ENCODE peak calls at places on chromosomes 2 and 18, in seven cellular contexts. One of them, this sample, is unnamed. For H3K4me1, the result is how much of the 10 kb centered on the place peaks cover.

GRCh38 chr2:41409328-41409727 is 638.5 kb upstream of the PKDCC start:
- DNase-seq in transverse colon: no peak
- DNase-seq in stomach: no peak
- DNase-seq in prostate gland: no peak
- DNase-seq in suprapubic skin: no peak
- DNase-seq in HCT116: no peak
- DNase-seq in HepG2: no peak
- DNase-seq in this sample: no peak

GRCh38 chr2:102236132-102236531 is 49.3 kb downstream of the IL1RL2 start:
- DNase-seq in prostate gland: no peak
- DNase-seq in HCT116: no peak
- DNase-seq in suprapubic skin: no peak
- DNase-seq in stomach: no peak
- DNase-seq in HepG2: no peak
- DNase-seq in transverse colon: no peak
- DNase-seq in this sample: no peak

GRCh38 chr18:36660311-36660710 is 168.5 kb downstream of the TPGS2 start:
- DNase-seq in stomach: no peak
- DNase-seq in transverse colon: no peak
- DNase-seq in prostate gland: no peak
- DNase-seq in HCT116: no peak
- DNase-seq in suprapubic skin: no peak
- DNase-seq in HepG2: no peak
- DNase-seq in this sample: no peak

GRCh38 chr18:56711706-56712445 is 60.7 kb downstream of the WDR7 start:
- DNase-seq in HCT116: no peak
- DNase-seq in stomach: no peak
- DNase-seq in suprapubic skin: no peak
- DNase-seq in prostate gland: no peak
- DNase-seq in transverse colon: no peak
- DNase-seq in HepG2: no peak
- DNase-seq in this sample: no peak

GRCh38 chr18:2087877-2088673 is 483.2 kb downstream of the METTL4 start:
- DNase-seq in prostate gland: no peak
- DNase-seq in stomach: no peak
- DNase-seq in HCT116: no peak
- DNase-seq in suprapubic skin: no peak
- DNase-seq in transverse colon: no peak
- DNase-seq in HepG2: no peak
- DNase-seq in this sample: no peak

GRCh38 chr2:133504566-133505505 is 63.4 kb downstream of the NCKAP5 start:
- DNase-seq in stomach: peak
- DNase-seq in prostate gland: peak
- DNase-seq in transverse colon: peak
- DNase-seq in HCT116: no peak
- DNase-seq in suprapubic skin: no peak
- DNase-seq in HepG2: no peak
- DNase-seq in this sample: no peak

GRCh38 chr18:58180738-58181353 is 136.8 kb downstream of the NEDD4L start:
- DNase-seq in suprapubic skin: no peak
- DNase-seq in prostate gland: peak
- DNase-seq in transverse colon: peak
- DNase-seq in HepG2: peak
- DNase-seq in stomach: peak
- DNase-seq in HCT116: no peak
- DNase-seq in this sample: no peak

GRCh38 chr2:165274698-165275097 is 35.5 kb downstream of the SCN2A start:
- DNase-seq in stomach: peak
- DNase-seq in transverse colon: peak
- DNase-seq in prostate gland: peak
- DNase-seq in suprapubic skin: peak
- DNase-seq in HCT116: no peak
- DNase-seq in HepG2: no peak
- DNase-seq in this sample: no peak

GRCh38 chr2:52805901-52806410 is 961.6 kb upstream of the CHAC2 start:
- DNase-seq in transverse colon: no peak
- DNase-seq in prostate gland: no peak
- DNase-seq in suprapubic skin: no peak
- DNase-seq in stomach: no peak
- DNase-seq in HepG2: no peak
- DNase-seq in HCT116: no peak
- DNase-seq in this sample: no peak

GRCh38 chr2:204982303-204982702 is 437.0 kb downstream of the PARD3B start:
- DNase-seq in prostate gland: no peak
- DNase-seq in HepG2: no peak
- DNase-seq in transverse colon: no peak
- DNase-seq in HCT116: no peak
- DNase-seq in stomach: no peak
- DNase-seq in suprapubic skin: no peak
- DNase-seq in this sample: no peak

GRCh38 chr2:2639251-2640139 is 308.4 kb upstream of the MYT1L start:
- DNase-seq in HCT116: no peak
- DNase-seq in HepG2: no peak
- DNase-seq in prostate gland: no peak
- DNase-seq in stomach: no peak
- DNase-seq in transverse colon: no peak
- DNase-seq in suprapubic skin: no peak
- DNase-seq in this sample: no peak

GRCh38 chr2:178891959-178892485 is 84.8 kb upstream of the TTN start:
- DNase-seq in HCT116: no peak
- DNase-seq in prostate gland: no peak
- DNase-seq in HepG2: no peak
- DNase-seq in transverse colon: no peak
- DNase-seq in stomach: no peak
- DNase-seq in suprapubic skin: no peak
- DNase-seq in this sample: no peak

DNA sequence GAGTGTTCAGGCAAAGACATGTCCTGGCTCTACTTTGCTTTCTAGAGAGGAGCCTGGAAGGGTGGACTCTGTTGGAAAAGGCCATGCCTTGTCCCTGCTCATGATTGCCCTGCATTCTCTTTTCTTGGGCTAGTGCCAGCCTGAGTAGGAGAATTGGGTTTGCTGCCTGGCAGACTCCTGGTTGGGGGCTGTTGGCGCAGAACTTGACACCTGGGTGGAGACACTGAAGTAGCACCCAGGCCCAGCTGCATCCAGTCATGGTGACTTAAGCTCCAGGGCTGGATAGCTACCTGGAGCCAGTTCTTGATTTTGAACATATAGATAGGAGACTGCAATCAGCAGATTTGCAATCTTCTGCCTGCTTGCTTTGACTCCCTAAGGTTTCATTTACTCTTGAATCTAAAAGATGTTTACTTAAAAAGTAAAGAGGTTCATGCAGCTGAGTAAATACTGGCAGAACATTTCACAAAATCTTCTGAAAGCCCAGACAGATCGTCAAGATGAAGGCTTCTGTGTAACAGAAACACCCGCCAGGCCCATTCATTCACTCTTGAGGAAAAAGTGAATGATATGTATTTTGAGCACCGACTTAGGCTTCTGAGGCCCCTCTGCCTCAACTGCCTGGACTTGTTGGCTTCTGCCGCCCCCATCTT is 38.0 kb upstream of the YWHAQ start:
- DNase-seq in HCT116: no peak
- DNase-seq in transverse colon: no peak
- DNase-seq in stomach: peak
- DNase-seq in HepG2: no peak
- DNase-seq in suprapubic skin: no peak
- DNase-seq in prostate gland: peak
- DNase-seq in this sample: no peak
- H3K4me1 ChIP-seq in HCT116: under half
- H3K4me1 ChIP-seq in transverse colon: under half
- H3K4me1 ChIP-seq in stomach: under half
- H3K4me1 ChIP-seq in HepG2: under half
- H3K4me1 ChIP-seq in suprapubic skin: under half
- H3K4me1 ChIP-seq in prostate gland: under half
- H3K4me1 ChIP-seq in this sample: under half

GRCh38 chr2:16654775-16655456 is 10.7 kb downstream of the CYRIA start:
- DNase-seq in HCT116: no peak
- DNase-seq in transverse colon: no peak
- DNase-seq in stomach: no peak
- DNase-seq in HepG2: no peak
- DNase-seq in suprapubic skin: no peak
- DNase-seq in prostate gland: no peak
- DNase-seq in this sample: no peak

GRCh38 chr2:16653083-16653375 is 12.6 kb downstream of the CYRIA start:
- DNase-seq in HCT116: no peak
- DNase-seq in prostate gland: no peak
- DNase-seq in HepG2: no peak
- DNase-seq in transverse colon: no peak
- DNase-seq in stomach: no peak
- DNase-seq in suprapubic skin: no peak
- DNase-seq in this sample: no peak

GRCh38 chr2:16652296-16653082 is 13.1 kb downstream of the CYRIA start:
- DNase-seq in transverse colon: no peak
- DNase-seq in HepG2: no peak
- DNase-seq in stomach: no peak
- DNase-seq in suprapubic skin: no peak
- DNase-seq in prostate gland: no peak
- DNase-seq in HCT116: no peak
- DNase-seq in this sample: no peak

GRCh38 chr2:16655457-16655837 is 10.2 kb downstream of the CYRIA start:
- DNase-seq in suprapubic skin: no peak
- DNase-seq in stomach: no peak
- DNase-seq in HCT116: no peak
- DNase-seq in HepG2: no peak
- DNase-seq in transverse colon: no peak
- DNase-seq in prostate gland: no peak
- DNase-seq in this sample: no peak

GRCh38 chr2:16653799-16654198 is 11.8 kb downstream of the CYRIA start:
- DNase-seq in transverse colon: peak
- DNase-seq in HCT116: no peak
- DNase-seq in suprapubic skin: no peak
- DNase-seq in HepG2: no peak
- DNase-seq in stomach: no peak
- DNase-seq in prostate gland: no peak
- DNase-seq in this sample: no peak
- TF ChIP-seq POLR2A in transverse colon: no peak
- TF ChIP-seq POLR2A in HCT116: no peak
- TF ChIP-seq POLR2A in suprapubic skin: no peak
- TF ChIP-seq POLR2A in HepG2: no peak
- TF ChIP-seq POLR2A in stomach: no peak
- TF ChIP-seq POLR2A in prostate gland: no peak
- TF ChIP-seq POLR2A in this sample: peak

DNA sequence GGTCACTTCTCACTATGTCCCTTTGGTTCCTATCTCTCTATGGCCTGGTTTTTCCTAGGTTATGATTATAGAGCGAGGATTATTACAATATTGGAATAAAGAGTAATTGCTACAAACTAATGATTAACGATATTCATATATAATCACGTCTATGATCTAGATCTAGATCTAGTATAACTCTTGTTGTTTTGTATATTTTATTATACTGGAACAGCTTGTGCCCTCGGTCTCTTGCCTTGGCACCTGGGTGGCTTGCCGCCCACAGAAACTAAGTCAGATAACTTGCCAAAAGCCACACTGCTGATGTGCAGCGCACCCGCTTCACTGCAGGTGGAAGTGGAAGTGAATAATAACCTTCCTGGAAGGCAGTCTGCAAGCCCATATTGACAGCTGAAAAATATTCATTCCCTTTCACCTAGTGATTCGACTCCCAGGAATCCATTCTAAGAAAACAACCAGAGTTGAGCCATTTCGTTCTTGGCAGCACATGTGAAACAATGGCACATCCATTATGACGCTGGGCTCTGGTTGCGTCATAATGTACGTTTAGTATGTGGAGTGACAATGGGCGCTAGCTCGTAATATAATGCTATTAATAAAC is 725 bp upstream of the ANKRD53 start:
- DNase-seq in transverse colon: peak
- DNase-seq in HepG2: peak
- DNase-seq in prostate gland: peak
- DNase-seq in stomach: peak
- DNase-seq in suprapubic skin: no peak
- DNase-seq in HCT116: no peak
- DNase-seq in this sample: peak
- TF ChIP-seq POLR2AphosphoS5 in transverse colon: peak
- TF ChIP-seq POLR2AphosphoS5 in HepG2: no peak
- TF ChIP-seq POLR2AphosphoS5 in prostate gland: no peak
- TF ChIP-seq POLR2AphosphoS5 in stomach: peak
- TF ChIP-seq POLR2AphosphoS5 in suprapubic skin: no peak
- TF ChIP-seq POLR2AphosphoS5 in HCT116: no peak
- TF ChIP-seq POLR2AphosphoS5 in this sample: peak

GRCh38 chr2:209713219-209713618 is 58.4 kb upstream of the UNC80 start:
- DNase-seq in HepG2: no peak
- DNase-seq in suprapubic skin: no peak
- DNase-seq in stomach: no peak
- DNase-seq in transverse colon: no peak
- DNase-seq in prostate gland: no peak
- DNase-seq in HCT116: no peak
- DNase-seq in this sample: no peak
- H3K4me1 ChIP-seq in HepG2: under half
- H3K4me1 ChIP-seq in suprapubic skin: under half
- H3K4me1 ChIP-seq in stomach: under half
- H3K4me1 ChIP-seq in transverse colon: under half
- H3K4me1 ChIP-seq in prostate gland: under half
- H3K4me1 ChIP-seq in HCT116: under half
- H3K4me1 ChIP-seq in this sample: under half

This sample was measured in spleen.